ENCODE peak calls at places on chromosomes 5 and 9, in ten cellular contexts. N is CD4-positive, alpha-beta T cell; C is NCI-H748 treated with DMSO at 0.1 percent for 48 hours; V is mesenteric fat pad; S is caudate nucleus; Z is stimulated activated CD8-positive, alpha-beta memory T cell treated with anti-CD3 and anti-CD28 coated beads, Interleukin-15, amount 100 ng/mL, for 1 hour; D is ELR; L is GM04504; J is kidney epithelial cell; T is activated CD4-positive, alpha-beta T cell treated with anti-CD3 and anti-CD28 coated beads, Interleukin-2, amount 50 U/mL, for 1 hour. E is an unnamed sample.

GRCh38 chr5:148005788-148006520 is 57.8 kb upstream of the SPINK5 start:
- DNase-seq in L (no peak), Z (no peak), D (peak; percentile 24), N (no peak), S (no peak), J (no peak), T (no peak), C (no peak), V (no peak), E (no peak)

GRCh38 chr5:175257847-175258194 is 186.2 kb downstream of the DRD1 start:
- DNase-seq in T (no peak), J (no peak), Z (no peak), D (no peak), C (no peak), V (no peak), L (no peak), N (no peak), S (no peak), E (no peak)

GRCh38 chr9:19999491-20000057 is 210.7 kb upstream of the SLC24A2 start:
- DNase-seq in D (peak; percentile 98), C (no peak), S (no peak), N (no peak), L (peak; percentile 55), V (no peak), J (peak; percentile 90), Z (no peak), T (no peak), E (no peak)

GRCh38 chr9:4077499-4078102 is 222.3 kb downstream of the GLIS3 start:
- DNase-seq in T (peak; percentile 7), D (peak; percentile 81), C (peak; percentile 25), S (no peak), N (no peak), Z (peak; percentile 4), J (no peak), L (peak; percentile 51), V (no peak), E (no peak)

GRCh38 chr9:80320916-80321315 is 749.2 kb downstream of the TLE4 start:
- DNase-seq in L (no peak), C (no peak), N (no peak), J (peak; percentile 26), V (no peak), S (no peak), T (no peak), D (peak; percentile 15), Z (no peak), E (no peak)

GRCh38 chr9:83199240-83199639 is 136.3 kb upstream of the RASEF start:
- DNase-seq in D (peak; percentile 60), N (no peak), L (no peak), S (no peak), V (no peak), J (no peak), C (peak; percentile 34), Z (no peak), T (no peak), E (peak; percentile 50)

GRCh38 chr5:132839426-132840301 is 9.2 kb upstream of the SHROOM1 start:
- DNase-seq in T (no peak), D (peak; percentile 71), N (no peak), C (no peak), S (no peak), L (no peak), Z (no peak), J (peak; percentile 48), V (no peak), E (no peak)

GRCh38 chr9:83937861-83938455 is 16.7 kb upstream of the KIF27 start:
- DNase-seq in S (no peak), L (peak; percentile 36), Z (no peak), C (peak; percentile 60), N (no peak), D (peak; percentile 81), V (no peak), T (peak; percentile 7), J (no peak), E (peak; percentile 29)

GRCh38 chr9:114506082-114506390 is 763 bp upstream of the WHRN start:
- DNase-seq in N (no peak), Z (no peak), D (no peak), J (no peak), T (no peak), C (no peak), L (no peak), S (no peak), V (peak; percentile 6), E (no peak)

GRCh38 chr5:53080271-53080670 is 29.3 kb downstream of the MOCS2 start:
- DNase-seq in T (no peak), Z (no peak), V (no peak), N (no peak), S (no peak), D (no peak), L (no peak), J (no peak), C (no peak), E (no peak)

GRCh38 chr9:35682083-35682482 is 7.6 kb downstream of the TPM2 start:
- DNase-seq in C (no peak), T (no peak), N (no peak), D (peak; percentile 65), L (no peak), S (no peak), J (no peak), V (no peak), Z (no peak), E (no peak)

GRCh38 chr9:23587433-23587832 is 238.6 kb downstream of the ELAVL2 start:
- DNase-seq in V (no peak), T (no peak), D (no peak), N (no peak), C (no peak), Z (no peak), J (no peak), S (no peak), L (no peak), E (no peak)

GRCh38 chr9:36928670-36929349 is 105.3 kb downstream of the PAX5 start:
- DNase-seq in L (peak; percentile 23), S (no peak), C (no peak), Z (no peak), N (no peak), J (peak; percentile 48), D (peak; percentile 69), V (no peak), T (no peak), E (no peak)

GRCh38 chr5:148949871-148950863 is 112.7 kb downstream of the SH3TC2 start:
- DNase-seq in L (no peak), V (no peak), T (no peak), C (no peak), D (no peak), J (no peak), S (no peak), N (no peak), Z (no peak), E (no peak)

GRCh38 chr9:71079451-71079850 is 42.0 kb downstream of the TRPM3 start:
- DNase-seq in S (no peak), N (no peak), L (peak; percentile 10), D (peak; percentile 19), C (no peak), V (no peak), J (no peak), Z (no peak), T (no peak), E (no peak)

GRCh38 chr5:149432861-149433462 is 53.9 kb upstream of the IL17B start:
- DNase-seq in L (no peak), N (no peak), Z (no peak), C (no peak), V (no peak), T (no peak), D (no peak), J (no peak), S (no peak), E (no peak)

GRCh38 chr9:124384210-124384609 is 31.0 kb downstream of the PSMB7 start:
- DNase-seq in D (no peak), T (no peak), N (no peak), J (no peak), S (no peak), C (no peak), L (no peak), V (no peak), Z (no peak), E (no peak)

GRCh38 chr5:78666041-78666444 is 17.5 kb upstream of the LHFPL2 start:
- DNase-seq in Z (no peak), C (no peak), L (no peak), D (no peak), N (no peak), S (no peak), J (no peak), T (no peak), V (no peak), E (no peak)

GRCh38 chr9:31629292-31629691 is 755.2 kb upstream of the ACO1 start:
- DNase-seq in N (no peak), V (no peak), J (no peak), C (no peak), Z (no peak), T (no peak), S (no peak), D (no peak), L (no peak), E (no peak)

GRCh38 chr9:74960548-74960947 is 7.8 kb upstream of the C9orf40 start:
- DNase-seq in S (no peak), V (no peak), T (no peak), C (no peak), D (peak; percentile 84), N (no peak), J (peak; percentile 56), Z (no peak), L (peak; percentile 39), E (no peak)

GRCh38 chr5:78958672-78959410 is 26.3 kb downstream of the ARSB start:
- DNase-seq in L (no peak), C (no peak), S (no peak), Z (no peak), V (no peak), J (peak; percentile 48), T (no peak), D (no peak), N (no peak), E (no peak)

GRCh38 chr5:72241346-72242003 is 78.6 kb downstream of the MRPS27 start:
- DNase-seq in V (no peak), N (no peak), T (no peak), L (no peak), Z (no peak), C (peak; percentile 15), J (no peak), S (no peak), D (no peak), E (peak; percentile 23)

GRCh38 chr9:88690628-88691027 is 155.7 kb downstream of the NXNL2 start:
- DNase-seq in V (no peak), Z (no peak), N (no peak), S (no peak), C (no peak), L (no peak), D (no peak), J (no peak), T (no peak), E (no peak)

GRCh38 chr5:20974423-20974822 is 986.4 kb upstream of the CDH18 start:
- DNase-seq in T (no peak), V (no peak), L (no peak), Z (no peak), J (no peak), C (peak; percentile 89), N (no peak), S (no peak), D (peak; percentile 2), E (no peak)

GRCh38 chr9:17401858-17402257 is 177.0 kb upstream of the SH3GL2 start:
- DNase-seq in Z (no peak), N (no peak), S (no peak), L (no peak), D (peak; percentile 48), C (no peak), T (no peak), V (no peak), J (no peak), E (no peak)

E was measured in NCI-H2227 treated with DMSO at 0.1 percent for 48 hours.